ENCODE peak calls at places on chromosome 22, in eight cellular contexts. One of them, this sample, is unnamed.

GRCh38 chr22:32058656-32059280 is 15.7 kb downstream of the SLC5A1 start:
- DNase-seq in cardiac fibroblast: peak
- DNase-seq in neural progenitor cell: no peak
- DNase-seq in HTR-8/SVneo: no peak
- DNase-seq in stimulated activated CD4-positive, alpha-beta T cell treated with anti-CD3 and anti-CD28 coated beads, Interleukin-1b, Interleukin-23, amount 100 ng/mL, for 1 hour: no peak
- DNase-seq in AML-193: no peak
- DNase-seq in SIG-M5: no peak
- DNase-seq in stimulated activated CD8-positive, alpha-beta memory T cell treated with anti-CD3 and anti-CD28 coated beads, Interleukin-2, amount 100 ng/mL, for 48 hours: no peak
- DNase-seq in this sample: no peak

GRCh38 chr22:50138036-50138435 is 32.5 kb upstream of the PANX2 start:
- DNase-seq in cardiac fibroblast: no peak
- DNase-seq in neural progenitor cell: no peak
- DNase-seq in HTR-8/SVneo: no peak
- DNase-seq in stimulated activated CD4-positive, alpha-beta T cell treated with anti-CD3 and anti-CD28 coated beads, Interleukin-1b, Interleukin-23, amount 100 ng/mL, for 1 hour: no peak
- DNase-seq in AML-193: no peak
- DNase-seq in SIG-M5: no peak
- DNase-seq in stimulated activated CD8-positive, alpha-beta memory T cell treated with anti-CD3 and anti-CD28 coated beads, Interleukin-2, amount 100 ng/mL, for 48 hours: no peak
- DNase-seq in this sample: no peak

GRCh38 chr22:24441406-24442351 is 14.3 kb downstream of the ADORA2A start:
- DNase-seq in cardiac fibroblast: no peak
- DNase-seq in neural progenitor cell: no peak
- DNase-seq in HTR-8/SVneo: no peak
- DNase-seq in stimulated activated CD4-positive, alpha-beta T cell treated with anti-CD3 and anti-CD28 coated beads, Interleukin-1b, Interleukin-23, amount 100 ng/mL, for 1 hour: no peak
- DNase-seq in AML-193: no peak
- DNase-seq in SIG-M5: no peak
- DNase-seq in stimulated activated CD8-positive, alpha-beta memory T cell treated with anti-CD3 and anti-CD28 coated beads, Interleukin-2, amount 100 ng/mL, for 48 hours: no peak
- DNase-seq in this sample: no peak

GRCh38 chr22:43789452-43789851 is 22.7 kb downstream of the EFCAB6 start:
- DNase-seq in cardiac fibroblast: peak
- DNase-seq in neural progenitor cell: no peak
- DNase-seq in HTR-8/SVneo: peak
- DNase-seq in stimulated activated CD4-positive, alpha-beta T cell treated with anti-CD3 and anti-CD28 coated beads, Interleukin-1b, Interleukin-23, amount 100 ng/mL, for 1 hour: no peak
- DNase-seq in AML-193: no peak
- DNase-seq in SIG-M5: no peak
- DNase-seq in stimulated activated CD8-positive, alpha-beta memory T cell treated with anti-CD3 and anti-CD28 coated beads, Interleukin-2, amount 100 ng/mL, for 48 hours: no peak
- DNase-seq in this sample: no peak

GRCh38 chr22:49855491-49855911 is 1.9 kb downstream of the ZBED4 start:
- DNase-seq in cardiac fibroblast: peak
- DNase-seq in neural progenitor cell: no peak
- DNase-seq in HTR-8/SVneo: no peak
- DNase-seq in stimulated activated CD4-positive, alpha-beta T cell treated with anti-CD3 and anti-CD28 coated beads, Interleukin-1b, Interleukin-23, amount 100 ng/mL, for 1 hour: no peak
- DNase-seq in AML-193: no peak
- DNase-seq in SIG-M5: no peak
- DNase-seq in stimulated activated CD8-positive, alpha-beta memory T cell treated with anti-CD3 and anti-CD28 coated beads, Interleukin-2, amount 100 ng/mL, for 48 hours: no peak
- DNase-seq in this sample: no peak

GRCh38 chr22:39212721-39213376 is 31.9 kb downstream of the PDGFB start:
- DNase-seq in cardiac fibroblast: peak
- DNase-seq in neural progenitor cell: peak
- DNase-seq in HTR-8/SVneo: peak
- DNase-seq in stimulated activated CD4-positive, alpha-beta T cell treated with anti-CD3 and anti-CD28 coated beads, Interleukin-1b, Interleukin-23, amount 100 ng/mL, for 1 hour: no peak
- DNase-seq in AML-193: no peak
- DNase-seq in SIG-M5: no peak
- DNase-seq in stimulated activated CD8-positive, alpha-beta memory T cell treated with anti-CD3 and anti-CD28 coated beads, Interleukin-2, amount 100 ng/mL, for 48 hours: no peak
- DNase-seq in this sample: no peak

GRCh38 chr22:46352691-46353386 is 17.3 kb downstream of the TRMU start:
- DNase-seq in cardiac fibroblast: peak
- DNase-seq in neural progenitor cell: no peak
- DNase-seq in HTR-8/SVneo: no peak
- DNase-seq in stimulated activated CD4-positive, alpha-beta T cell treated with anti-CD3 and anti-CD28 coated beads, Interleukin-1b, Interleukin-23, amount 100 ng/mL, for 1 hour: no peak
- DNase-seq in AML-193: no peak
- DNase-seq in SIG-M5: no peak
- DNase-seq in stimulated activated CD8-positive, alpha-beta memory T cell treated with anti-CD3 and anti-CD28 coated beads, Interleukin-2, amount 100 ng/mL, for 48 hours: no peak
- DNase-seq in this sample: no peak

GRCh38 chr22:40603088-40603605 is 33.4 kb downstream of the MRTFA start:
- DNase-seq in cardiac fibroblast: peak
- DNase-seq in neural progenitor cell: no peak
- DNase-seq in HTR-8/SVneo: no peak
- DNase-seq in stimulated activated CD4-positive, alpha-beta T cell treated with anti-CD3 and anti-CD28 coated beads, Interleukin-1b, Interleukin-23, amount 100 ng/mL, for 1 hour: no peak
- DNase-seq in AML-193: no peak
- DNase-seq in SIG-M5: no peak
- DNase-seq in stimulated activated CD8-positive, alpha-beta memory T cell treated with anti-CD3 and anti-CD28 coated beads, Interleukin-2, amount 100 ng/mL, for 48 hours: no peak
- DNase-seq in this sample: no peak

GRCh38 chr22:46942816-46943783 is 180.7 kb downstream of the TBC1D22A start:
- DNase-seq in cardiac fibroblast: peak
- DNase-seq in neural progenitor cell: no peak
- DNase-seq in HTR-8/SVneo: no peak
- DNase-seq in stimulated activated CD4-positive, alpha-beta T cell treated with anti-CD3 and anti-CD28 coated beads, Interleukin-1b, Interleukin-23, amount 100 ng/mL, for 1 hour: no peak
- DNase-seq in AML-193: no peak
- DNase-seq in SIG-M5: no peak
- DNase-seq in stimulated activated CD8-positive, alpha-beta memory T cell treated with anti-CD3 and anti-CD28 coated beads, Interleukin-2, amount 100 ng/mL, for 48 hours: no peak
- DNase-seq in this sample: no peak

GRCh38 chr22:30481711-30482110 is 9.9 kb upstream of the SEC14L3 start:
- DNase-seq in cardiac fibroblast: peak
- DNase-seq in neural progenitor cell: no peak
- DNase-seq in HTR-8/SVneo: peak
- DNase-seq in stimulated activated CD4-positive, alpha-beta T cell treated with anti-CD3 and anti-CD28 coated beads, Interleukin-1b, Interleukin-23, amount 100 ng/mL, for 1 hour: no peak
- DNase-seq in AML-193: no peak
- DNase-seq in SIG-M5: no peak
- DNase-seq in stimulated activated CD8-positive, alpha-beta memory T cell treated with anti-CD3 and anti-CD28 coated beads, Interleukin-2, amount 100 ng/mL, for 48 hours: no peak
- DNase-seq in this sample: no peak

GRCh38 chr22:49975543-49976389 is 15.2 kb downstream of the PIM3 start:
- DNase-seq in cardiac fibroblast: no peak
- DNase-seq in neural progenitor cell: peak
- DNase-seq in HTR-8/SVneo: no peak
- DNase-seq in stimulated activated CD4-positive, alpha-beta T cell treated with anti-CD3 and anti-CD28 coated beads, Interleukin-1b, Interleukin-23, amount 100 ng/mL, for 1 hour: no peak
- DNase-seq in AML-193: no peak
- DNase-seq in SIG-M5: no peak
- DNase-seq in stimulated activated CD8-positive, alpha-beta memory T cell treated with anti-CD3 and anti-CD28 coated beads, Interleukin-2, amount 100 ng/mL, for 48 hours: peak
- DNase-seq in this sample: no peak

GRCh38 chr22:37503850-37504249 is 15.4 kb downstream of the CARD10 start:
- DNase-seq in cardiac fibroblast: no peak
- DNase-seq in neural progenitor cell: no peak
- DNase-seq in HTR-8/SVneo: no peak
- DNase-seq in stimulated activated CD4-positive, alpha-beta T cell treated with anti-CD3 and anti-CD28 coated beads, Interleukin-1b, Interleukin-23, amount 100 ng/mL, for 1 hour: no peak
- DNase-seq in AML-193: no peak
- DNase-seq in SIG-M5: no peak
- DNase-seq in stimulated activated CD8-positive, alpha-beta memory T cell treated with anti-CD3 and anti-CD28 coated beads, Interleukin-2, amount 100 ng/mL, for 48 hours: no peak
- DNase-seq in this sample: no peak

GRCh38 chr22:48321986-48322545 is 1505.6 kb downstream of the BRD1 start:
- DNase-seq in cardiac fibroblast: no peak
- DNase-seq in neural progenitor cell: no peak
- DNase-seq in HTR-8/SVneo: no peak
- DNase-seq in stimulated activated CD4-positive, alpha-beta T cell treated with anti-CD3 and anti-CD28 coated beads, Interleukin-1b, Interleukin-23, amount 100 ng/mL, for 1 hour: no peak
- DNase-seq in AML-193: no peak
- DNase-seq in SIG-M5: no peak
- DNase-seq in stimulated activated CD8-positive, alpha-beta memory T cell treated with anti-CD3 and anti-CD28 coated beads, Interleukin-2, amount 100 ng/mL, for 48 hours: no peak
- DNase-seq in this sample: no peak

GRCh38 chr22:40997485-40997884 is 46.3 kb downstream of the RBX1 start:
- DNase-seq in cardiac fibroblast: no peak
- DNase-seq in neural progenitor cell: no peak
- DNase-seq in HTR-8/SVneo: no peak
- DNase-seq in stimulated activated CD4-positive, alpha-beta T cell treated with anti-CD3 and anti-CD28 coated beads, Interleukin-1b, Interleukin-23, amount 100 ng/mL, for 1 hour: no peak
- DNase-seq in AML-193: no peak
- DNase-seq in SIG-M5: no peak
- DNase-seq in stimulated activated CD8-positive, alpha-beta memory T cell treated with anti-CD3 and anti-CD28 coated beads, Interleukin-2, amount 100 ng/mL, for 48 hours: no peak
- DNase-seq in this sample: no peak

GRCh38 chr22:50641696-50642607 is 14.0 kb upstream of the ARSA start:
- DNase-seq in cardiac fibroblast: peak
- DNase-seq in neural progenitor cell: peak
- DNase-seq in HTR-8/SVneo: no peak
- DNase-seq in stimulated activated CD4-positive, alpha-beta T cell treated with anti-CD3 and anti-CD28 coated beads, Interleukin-1b, Interleukin-23, amount 100 ng/mL, for 1 hour: no peak
- DNase-seq in AML-193: no peak
- DNase-seq in SIG-M5: no peak
- DNase-seq in stimulated activated CD8-positive, alpha-beta memory T cell treated with anti-CD3 and anti-CD28 coated beads, Interleukin-2, amount 100 ng/mL, for 48 hours: no peak
- DNase-seq in this sample: no peak

GRCh38 chr22:38871360-38872171 is 450 bp downstream of the CBX6 start:
- DNase-seq in cardiac fibroblast: no peak
- DNase-seq in neural progenitor cell: peak
- DNase-seq in HTR-8/SVneo: no peak
- DNase-seq in stimulated activated CD4-positive, alpha-beta T cell treated with anti-CD3 and anti-CD28 coated beads, Interleukin-1b, Interleukin-23, amount 100 ng/mL, for 1 hour: no peak
- DNase-seq in AML-193: peak
- DNase-seq in SIG-M5: no peak
- DNase-seq in stimulated activated CD8-positive, alpha-beta memory T cell treated with anti-CD3 and anti-CD28 coated beads, Interleukin-2, amount 100 ng/mL, for 48 hours: no peak
- DNase-seq in this sample: no peak

GRCh38 chr22:32764330-32765116 is 37.0 kb upstream of the TIMP3 start:
- DNase-seq in cardiac fibroblast: peak
- DNase-seq in neural progenitor cell: no peak
- DNase-seq in HTR-8/SVneo: peak
- DNase-seq in stimulated activated CD4-positive, alpha-beta T cell treated with anti-CD3 and anti-CD28 coated beads, Interleukin-1b, Interleukin-23, amount 100 ng/mL, for 1 hour: no peak
- DNase-seq in AML-193: no peak
- DNase-seq in SIG-M5: no peak
- DNase-seq in stimulated activated CD8-positive, alpha-beta memory T cell treated with anti-CD3 and anti-CD28 coated beads, Interleukin-2, amount 100 ng/mL, for 48 hours: no peak
- DNase-seq in this sample: no peak

GRCh38 chr22:41535244-41535643 is 9.0 kb downstream of the POLR3H start:
- DNase-seq in cardiac fibroblast: peak
- DNase-seq in neural progenitor cell: peak
- DNase-seq in HTR-8/SVneo: no peak
- DNase-seq in stimulated activated CD4-positive, alpha-beta T cell treated with anti-CD3 and anti-CD28 coated beads, Interleukin-1b, Interleukin-23, amount 100 ng/mL, for 1 hour: no peak
- DNase-seq in AML-193: no peak
- DNase-seq in SIG-M5: no peak
- DNase-seq in stimulated activated CD8-positive, alpha-beta memory T cell treated with anti-CD3 and anti-CD28 coated beads, Interleukin-2, amount 100 ng/mL, for 48 hours: no peak
- DNase-seq in this sample: no peak

GRCh38 chr22:40703174-40703573 is 23.9 kb downstream of the MCHR1 start:
- DNase-seq in cardiac fibroblast: no peak
- DNase-seq in neural progenitor cell: no peak
- DNase-seq in HTR-8/SVneo: no peak
- DNase-seq in stimulated activated CD4-positive, alpha-beta T cell treated with anti-CD3 and anti-CD28 coated beads, Interleukin-1b, Interleukin-23, amount 100 ng/mL, for 1 hour: no peak
- DNase-seq in AML-193: no peak
- DNase-seq in SIG-M5: no peak
- DNase-seq in stimulated activated CD8-positive, alpha-beta memory T cell treated with anti-CD3 and anti-CD28 coated beads, Interleukin-2, amount 100 ng/mL, for 48 hours: no peak
- DNase-seq in this sample: no peak

GRCh38 chr22:39955675-39956074 is 4.5 kb upstream of the TMA7B start:
- DNase-seq in cardiac fibroblast: no peak
- DNase-seq in neural progenitor cell: no peak
- DNase-seq in HTR-8/SVneo: no peak
- DNase-seq in stimulated activated CD4-positive, alpha-beta T cell treated with anti-CD3 and anti-CD28 coated beads, Interleukin-1b, Interleukin-23, amount 100 ng/mL, for 1 hour: no peak
- DNase-seq in AML-193: no peak
- DNase-seq in SIG-M5: no peak
- DNase-seq in stimulated activated CD8-positive, alpha-beta memory T cell treated with anti-CD3 and anti-CD28 coated beads, Interleukin-2, amount 100 ng/mL, for 48 hours: no peak
- DNase-seq in this sample: no peak

GRCh38 chr22:17109113-17109865 is 11.9 kb downstream of the TMEM121B start:
- DNase-seq in cardiac fibroblast: no peak
- DNase-seq in neural progenitor cell: no peak
- DNase-seq in HTR-8/SVneo: no peak
- DNase-seq in stimulated activated CD4-positive, alpha-beta T cell treated with anti-CD3 and anti-CD28 coated beads, Interleukin-1b, Interleukin-23, amount 100 ng/mL, for 1 hour: no peak
- DNase-seq in AML-193: no peak
- DNase-seq in SIG-M5: no peak
- DNase-seq in stimulated activated CD8-positive, alpha-beta memory T cell treated with anti-CD3 and anti-CD28 coated beads, Interleukin-2, amount 100 ng/mL, for 48 hours: no peak
- DNase-seq in this sample: no peak

GRCh38 chr22:28711341-28711740 is 30.3 kb downstream of the CHEK2 start:
- DNase-seq in cardiac fibroblast: peak
- DNase-seq in neural progenitor cell: no peak
- DNase-seq in HTR-8/SVneo: no peak
- DNase-seq in stimulated activated CD4-positive, alpha-beta T cell treated with anti-CD3 and anti-CD28 coated beads, Interleukin-1b, Interleukin-23, amount 100 ng/mL, for 1 hour: no peak
- DNase-seq in AML-193: no peak
- DNase-seq in SIG-M5: no peak
- DNase-seq in stimulated activated CD8-positive, alpha-beta memory T cell treated with anti-CD3 and anti-CD28 coated beads, Interleukin-2, amount 100 ng/mL, for 48 hours: no peak
- DNase-seq in this sample: no peak

GRCh38 chr22:36583546-36583945 is 54.6 kb upstream of the EIF3D start:
- DNase-seq in cardiac fibroblast: no peak
- DNase-seq in neural progenitor cell: no peak
- DNase-seq in HTR-8/SVneo: no peak
- DNase-seq in stimulated activated CD4-positive, alpha-beta T cell treated with anti-CD3 and anti-CD28 coated beads, Interleukin-1b, Interleukin-23, amount 100 ng/mL, for 1 hour: no peak
- DNase-seq in AML-193: no peak
- DNase-seq in SIG-M5: no peak
- DNase-seq in stimulated activated CD8-positive, alpha-beta memory T cell treated with anti-CD3 and anti-CD28 coated beads, Interleukin-2, amount 100 ng/mL, for 48 hours: no peak
- DNase-seq in this sample: no peak

GRCh38 chr22:27667121-27667843 is 134.3 kb downstream of the MN1 start:
- DNase-seq in cardiac fibroblast: no peak
- DNase-seq in neural progenitor cell: peak
- DNase-seq in HTR-8/SVneo: no peak
- DNase-seq in stimulated activated CD4-positive, alpha-beta T cell treated with anti-CD3 and anti-CD28 coated beads, Interleukin-1b, Interleukin-23, amount 100 ng/mL, for 1 hour: no peak
- DNase-seq in AML-193: no peak
- DNase-seq in SIG-M5: no peak
- DNase-seq in stimulated activated CD8-positive, alpha-beta memory T cell treated with anti-CD3 and anti-CD28 coated beads, Interleukin-2, amount 100 ng/mL, for 48 hours: no peak
- DNase-seq in this sample: no peak

GRCh38 chr22:43181321-43182076 is 5.4 kb downstream of the TTLL12 start:
- DNase-seq in cardiac fibroblast: no peak
- DNase-seq in neural progenitor cell: no peak
- DNase-seq in HTR-8/SVneo: no peak
- DNase-seq in stimulated activated CD4-positive, alpha-beta T cell treated with anti-CD3 and anti-CD28 coated beads, Interleukin-1b, Interleukin-23, amount 100 ng/mL, for 1 hour: no peak
- DNase-seq in AML-193: no peak
- DNase-seq in SIG-M5: no peak
- DNase-seq in stimulated activated CD8-positive, alpha-beta memory T cell treated with anti-CD3 and anti-CD28 coated beads, Interleukin-2, amount 100 ng/mL, for 48 hours: no peak
- DNase-seq in this sample: no peak

GRCh38 chr22:30041475-30041874 is 38.8 kb upstream of the HORMAD2 start:
- DNase-seq in cardiac fibroblast: no peak
- DNase-seq in neural progenitor cell: no peak
- DNase-seq in HTR-8/SVneo: no peak
- DNase-seq in stimulated activated CD4-positive, alpha-beta T cell treated with anti-CD3 and anti-CD28 coated beads, Interleukin-1b, Interleukin-23, amount 100 ng/mL, for 1 hour: no peak
- DNase-seq in AML-193: no peak
- DNase-seq in SIG-M5: no peak
- DNase-seq in stimulated activated CD8-positive, alpha-beta memory T cell treated with anti-CD3 and anti-CD28 coated beads, Interleukin-2, amount 100 ng/mL, for 48 hours: no peak
- DNase-seq in this sample: no peak

GRCh38 chr22:46004105-46004866 is 27.3 kb upstream of the WNT7B start:
- DNase-seq in cardiac fibroblast: no peak
- DNase-seq in neural progenitor cell: no peak
- DNase-seq in HTR-8/SVneo: no peak
- DNase-seq in stimulated activated CD4-positive, alpha-beta T cell treated with anti-CD3 and anti-CD28 coated beads, Interleukin-1b, Interleukin-23, amount 100 ng/mL, for 1 hour: no peak
- DNase-seq in AML-193: no peak
- DNase-seq in SIG-M5: no peak
- DNase-seq in stimulated activated CD8-positive, alpha-beta memory T cell treated with anti-CD3 and anti-CD28 coated beads, Interleukin-2, amount 100 ng/mL, for 48 hours: no peak
- DNase-seq in this sample: no peak

GRCh38 chr22:42604403-42604802 is 10.3 kb downstream of the POLDIP3 start:
- DNase-seq in cardiac fibroblast: no peak
- DNase-seq in neural progenitor cell: no peak
- DNase-seq in HTR-8/SVneo: no peak
- DNase-seq in stimulated activated CD4-positive, alpha-beta T cell treated with anti-CD3 and anti-CD28 coated beads, Interleukin-1b, Interleukin-23, amount 100 ng/mL, for 1 hour: no peak
- DNase-seq in AML-193: no peak
- DNase-seq in SIG-M5: no peak
- DNase-seq in stimulated activated CD8-positive, alpha-beta memory T cell treated with anti-CD3 and anti-CD28 coated beads, Interleukin-2, amount 100 ng/mL, for 48 hours: no peak
- DNase-seq in this sample: no peak

GRCh38 chr22:44195189-44195871 is 14.6 kb downstream of the PARVG start:
- DNase-seq in cardiac fibroblast: no peak
- DNase-seq in neural progenitor cell: no peak
- DNase-seq in HTR-8/SVneo: no peak
- DNase-seq in stimulated activated CD4-positive, alpha-beta T cell treated with anti-CD3 and anti-CD28 coated beads, Interleukin-1b, Interleukin-23, amount 100 ng/mL, for 1 hour: no peak
- DNase-seq in AML-193: no peak
- DNase-seq in SIG-M5: no peak
- DNase-seq in stimulated activated CD8-positive, alpha-beta memory T cell treated with anti-CD3 and anti-CD28 coated beads, Interleukin-2, amount 100 ng/mL, for 48 hours: no peak
- DNase-seq in this sample: no peak

GRCh38 chr22:49321477-49322055 is 506.1 kb downstream of the BRD1 start:
- DNase-seq in cardiac fibroblast: no peak
- DNase-seq in neural progenitor cell: no peak
- DNase-seq in HTR-8/SVneo: no peak
- DNase-seq in stimulated activated CD4-positive, alpha-beta T cell treated with anti-CD3 and anti-CD28 coated beads, Interleukin-1b, Interleukin-23, amount 100 ng/mL, for 1 hour: no peak
- DNase-seq in AML-193: no peak
- DNase-seq in SIG-M5: no peak
- DNase-seq in stimulated activated CD8-positive, alpha-beta memory T cell treated with anti-CD3 and anti-CD28 coated beads, Interleukin-2, amount 100 ng/mL, for 48 hours: no peak
- DNase-seq in this sample: no peak